ENCODE peak calls at places on chromosomes 12 and 14, in eight cellular contexts. U is germinal center; N is EL; M is hypothalamus; W is LoVo; C is ascending aorta; X is GM12892; S is CD8-positive, alpha-beta T cell. A is an unnamed sample.

GRCh38 chr12:63792333-63792732 is 12.6 kb downstream of the RXYLT1 start:
- DNase-seq in S (no peak), M (no peak), X (no peak), C (no peak), U (no peak), W (no peak), N (no peak), A (no peak)

GRCh38 chr12:97560359-97560758 is 97.8 kb downstream of the RMST start:
- DNase-seq in M (no peak), S (no peak), C (no peak), W (no peak), U (no peak), N (no peak), X (no peak), A (no peak)

GRCh38 chr12:56220611-56221232 is 1.0 kb downstream of the RNF41 start:
- DNase-seq in N (peak), U (peak), S (no peak), X (no peak), M (no peak), C (no peak), W (no peak), A (no peak)

GRCh38 chr12:22709292-22709691 is 84.3 kb downstream of the ETNK1 start:
- DNase-seq in W (peak), S (no peak), M (no peak), X (no peak), N (peak), U (peak), C (no peak), A (peak)

GRCh38 chr12:116164976-116165425 is 112.5 kb downstream of the MED13L start:
- DNase-seq in X (no peak), N (peak), W (peak), U (no peak), C (no peak), S (no peak), M (no peak), A (no peak)

GRCh38 chr12:49797452-49797782 is 30.8 kb downstream of the NCKAP5L start:
- DNase-seq in N (no peak), C (no peak), S (no peak), U (no peak), W (no peak), M (no peak), X (no peak), A (no peak)

GRCh38 chr12:132582058-132582420 is 28.3 kb downstream of the LRCOL1 start:
- DNase-seq in U (no peak), N (no peak), W (no peak), S (no peak), M (no peak), X (no peak), C (no peak), A (no peak)

GRCh38 chr14:97777622-97778021 is 980.4 kb downstream of the VRK1 start:
- DNase-seq in U (no peak), M (no peak), N (no peak), C (no peak), S (peak), W (no peak), X (no peak), A (no peak)

GRCh38 chr12:130714091-130714590 is 2.0 kb downstream of the RIMBP2 start:
- DNase-seq in C (no peak), U (no peak), X (no peak), M (no peak), W (no peak), N (no peak), S (no peak), A (no peak)

GRCh38 chr14:101246894-101247853 is 314.1 kb upstream of the DIO3 start:
- DNase-seq in N (no peak), U (no peak), S (peak), M (no peak), W (no peak), X (peak), C (no peak), A (no peak)

GRCh38 chr12:13205809-13206559 is 9.5 kb downstream of the EMP1 start:
- DNase-seq in M (no peak), N (peak), C (no peak), W (peak), S (no peak), X (no peak), U (no peak), A (peak)

GRCh38 chr12:127389923-127390322 is 877.0 kb upstream of the TMEM132C start:
- DNase-seq in X (no peak), U (no peak), N (peak), W (peak), C (no peak), M (no peak), S (no peak), A (peak)

GRCh38 chr14:104879201-104879982 is 14.3 kb downstream of the CEP170B start:
- DNase-seq in S (no peak), X (no peak), C (no peak), M (no peak), W (no peak), N (no peak), U (no peak), A (no peak)

GRCh38 chr12:116675339-116676107 is 62.3 kb downstream of the SPRING1 start:
- DNase-seq in C (no peak), M (no peak), S (no peak), N (no peak), W (no peak), X (no peak), U (no peak), A (no peak)

GRCh38 chr14:75258079-75258802 is 20.4 kb upstream of the FOS start:
- DNase-seq in X (no peak), S (no peak), N (no peak), M (no peak), W (no peak), U (no peak), C (no peak), A (no peak)

A was measured in HTR-8/SVneo.